ENCODE peak calls at places on chromosomes 13 and 19, in four cellular contexts. One of them, this sample, is unnamed. For H3K4me1, the result is how much of the 10 kb centered on the place peaks cover.

GRCh38 chr19:6061420-6062130 is 48.7 kb downstream of the RFX2 start:
- DNase-seq in GM12878: no peak
- DNase-seq in H1: no peak
- DNase-seq in HepG2: no peak
- DNase-seq in this sample: no peak

GRCh38 chr19:15259900-15260299 is 27.7 kb upstream of the EPHX3 start:
- DNase-seq in GM12878: no peak
- DNase-seq in HepG2: no peak
- DNase-seq in H1: no peak
- DNase-seq in this sample: no peak

GRCh38 chr19:4908781-4909171 is 525 bp upstream of the UHRF1 start:
- DNase-seq in HepG2: peak
- DNase-seq in GM12878: no peak
- DNase-seq in H1: no peak
- DNase-seq in this sample: no peak

GRCh38 chr13:49240017-49240416 is 7.7 kb upstream of the CDADC1 start:
- DNase-seq in GM12878: no peak
- DNase-seq in HepG2: peak
- DNase-seq in H1: no peak
- DNase-seq in this sample: no peak

GRCh38 chr19:49213791-49214190 is 56.2 kb downstream of the TRPM4 start:
- DNase-seq in GM12878: no peak
- DNase-seq in HepG2: no peak
- DNase-seq in H1: no peak
- DNase-seq in this sample: no peak

GRCh38 chr19:4199699-4200293 is 17.3 kb downstream of the ANKRD24 start:
- DNase-seq in GM12878: no peak
- DNase-seq in H1: no peak
- DNase-seq in HepG2: peak
- DNase-seq in this sample: no peak

GRCh38 chr13:41222259-41222852 is 28.0 kb upstream of the KBTBD7 start:
- DNase-seq in GM12878: peak
- DNase-seq in H1: no peak
- DNase-seq in HepG2: peak
- DNase-seq in this sample: peak

GRCh38 chr19:22332924-22333323 is 46.7 kb downstream of the ZNF729 start:
- DNase-seq in GM12878: no peak
- DNase-seq in HepG2: no peak
- DNase-seq in H1: no peak
- DNase-seq in this sample: no peak

GRCh38 chr13:87355451-87355850 is 315.7 kb upstream of the SLITRK5 start:
- DNase-seq in H1: no peak
- DNase-seq in GM12878: no peak
- DNase-seq in HepG2: no peak
- DNase-seq in this sample: no peak

GRCh38 chr19:46928951-46929350 is 68.2 kb downstream of the ARHGAP35 start:
- DNase-seq in H1: no peak
- DNase-seq in GM12878: no peak
- DNase-seq in HepG2: no peak
- DNase-seq in this sample: no peak

GRCh38 chr13:81800433-81800832 is 1459.5 kb upstream of the SPRY2 start:
- DNase-seq in HepG2: no peak
- DNase-seq in H1: no peak
- DNase-seq in GM12878: no peak
- DNase-seq in this sample: no peak

GRCh38 chr13:44236370-44236769 is 137.3 kb upstream of the SERP2 start:
- DNase-seq in HepG2: no peak
- DNase-seq in GM12878: no peak
- DNase-seq in H1: no peak
- DNase-seq in this sample: no peak

GRCh38 chr13:44234566-44234965 is 139.1 kb upstream of the SERP2 start:
- DNase-seq in HepG2: no peak
- DNase-seq in H1: no peak
- DNase-seq in GM12878: no peak
- DNase-seq in this sample: no peak

GRCh38 chr13:44240611-44241010 is 133.0 kb upstream of the SERP2 start:
- DNase-seq in HepG2: no peak
- DNase-seq in H1: no peak
- DNase-seq in GM12878: no peak
- DNase-seq in this sample: no peak

GRCh38 chr13:44238011-44238421 is 135.6 kb upstream of the SERP2 start:
- DNase-seq in HepG2: no peak
- DNase-seq in H1: no peak
- DNase-seq in GM12878: no peak
- DNase-seq in this sample: no peak

DNA sequence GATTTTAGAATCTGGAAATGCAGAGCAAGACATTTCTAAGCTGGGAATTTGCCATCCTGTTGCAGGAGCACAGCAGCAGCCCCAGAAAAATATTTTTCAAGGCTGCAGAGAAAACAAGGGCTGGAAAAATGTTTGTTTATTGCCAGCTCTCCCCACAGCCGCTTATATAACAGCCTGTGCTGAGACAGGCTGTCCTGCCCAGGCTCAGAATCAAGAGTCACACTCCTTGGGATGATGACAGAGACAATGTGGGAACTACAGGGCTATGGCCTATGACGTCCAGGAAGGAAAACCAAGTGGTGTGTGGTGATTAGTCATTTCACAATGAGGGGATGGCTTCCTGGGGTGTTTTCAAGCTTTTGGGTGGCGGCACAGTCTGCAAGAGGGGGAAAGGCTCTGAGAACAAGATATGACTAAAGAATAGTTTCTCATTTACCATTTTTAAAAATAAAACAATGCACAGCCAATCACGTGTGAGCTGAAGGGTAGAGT is 136.3 kb upstream of the SERP2 start:
- DNase-seq in GM12878: peak
- DNase-seq in HepG2: no peak
- DNase-seq in H1: no peak
- DNase-seq in this sample: no peak
- TF ChIP-seq YY1 in GM12878: no peak
- TF ChIP-seq YY1 in HepG2: no peak
- TF ChIP-seq YY1 in H1: no peak
- TF ChIP-seq YY1 in this sample: no peak

GRCh38 chr19:12052057-12052570 is 647 bp downstream of the ZNF878 start:
- DNase-seq in HepG2: no peak
- DNase-seq in H1: no peak
- DNase-seq in GM12878: no peak
- DNase-seq in this sample: no peak
- TF ChIP-seq SUZ12 in HepG2: no peak
- TF ChIP-seq SUZ12 in H1: no peak
- TF ChIP-seq SUZ12 in GM12878: no peak
- TF ChIP-seq SUZ12 in this sample: no peak

GRCh38 chr19:10220695-10221094 is 10.4 kb downstream of the S1PR2 start:
- DNase-seq in HepG2: no peak
- DNase-seq in GM12878: no peak
- DNase-seq in H1: no peak
- DNase-seq in this sample: no peak
- H3K4me1 ChIP-seq in HepG2: under half
- H3K4me1 ChIP-seq in GM12878: under half
- H3K4me1 ChIP-seq in H1: under half
- H3K4me1 ChIP-seq in this sample: under half

GRCh38 chr13:94006271-94006670 is 473.2 kb downstream of the DCT start:
- DNase-seq in HepG2: peak
- DNase-seq in GM12878: no peak
- DNase-seq in H1: no peak
- DNase-seq in this sample: no peak
- TF ChIP-seq YY1 in HepG2: no peak
- TF ChIP-seq YY1 in GM12878: no peak
- TF ChIP-seq YY1 in H1: no peak
- TF ChIP-seq YY1 in this sample: no peak

DNA sequence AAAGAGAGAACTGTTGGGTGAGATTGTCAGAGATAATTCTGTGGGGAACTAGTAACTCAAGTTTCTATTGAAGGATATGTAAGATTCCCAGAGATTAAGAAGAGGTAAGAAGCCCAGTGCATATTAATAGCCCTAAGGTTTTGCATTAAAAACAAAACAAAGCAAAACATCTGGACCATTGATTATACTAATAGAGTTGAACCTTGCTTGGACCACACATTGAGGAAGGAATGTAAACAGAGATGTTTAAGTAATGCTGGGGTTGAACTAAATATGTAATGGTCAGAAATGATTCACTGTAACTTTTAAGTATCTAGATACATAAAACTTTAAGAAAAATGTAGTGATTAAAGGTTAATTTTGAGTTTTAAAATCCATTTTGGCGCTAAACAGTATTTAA is 1770.0 kb downstream of the PCDH9 start:
- DNase-seq in GM12878: no peak
- DNase-seq in H1: no peak
- DNase-seq in HepG2: no peak
- DNase-seq in this sample: no peak
- TF ChIP-seq SUZ12 in GM12878: no peak
- TF ChIP-seq SUZ12 in H1: no peak
- TF ChIP-seq SUZ12 in HepG2: no peak
- TF ChIP-seq SUZ12 in this sample: no peak

GRCh38 chr19:58516964-58517833 is 2.4 kb downstream of the ZBTB45 start:
- DNase-seq in H1: no peak
- DNase-seq in HepG2: no peak
- DNase-seq in GM12878: no peak
- DNase-seq in this sample: no peak

GRCh38 chr19:58518261-58519086 is 1.1 kb downstream of the ZBTB45 start:
- DNase-seq in HepG2: no peak
- DNase-seq in H1: no peak
- DNase-seq in GM12878: no peak
- DNase-seq in this sample: no peak

GRCh38 chr19:58515259-58515658 is 3.5 kb upstream of the SLC27A5 start:
- DNase-seq in HepG2: no peak
- DNase-seq in GM12878: no peak
- DNase-seq in H1: no peak
- DNase-seq in this sample: no peak

GRCh38 chr19:58514564-58515020 is 2.8 kb upstream of the SLC27A5 start:
- DNase-seq in HepG2: no peak
- DNase-seq in GM12878: no peak
- DNase-seq in H1: no peak
- DNase-seq in this sample: no peak

DNA sequence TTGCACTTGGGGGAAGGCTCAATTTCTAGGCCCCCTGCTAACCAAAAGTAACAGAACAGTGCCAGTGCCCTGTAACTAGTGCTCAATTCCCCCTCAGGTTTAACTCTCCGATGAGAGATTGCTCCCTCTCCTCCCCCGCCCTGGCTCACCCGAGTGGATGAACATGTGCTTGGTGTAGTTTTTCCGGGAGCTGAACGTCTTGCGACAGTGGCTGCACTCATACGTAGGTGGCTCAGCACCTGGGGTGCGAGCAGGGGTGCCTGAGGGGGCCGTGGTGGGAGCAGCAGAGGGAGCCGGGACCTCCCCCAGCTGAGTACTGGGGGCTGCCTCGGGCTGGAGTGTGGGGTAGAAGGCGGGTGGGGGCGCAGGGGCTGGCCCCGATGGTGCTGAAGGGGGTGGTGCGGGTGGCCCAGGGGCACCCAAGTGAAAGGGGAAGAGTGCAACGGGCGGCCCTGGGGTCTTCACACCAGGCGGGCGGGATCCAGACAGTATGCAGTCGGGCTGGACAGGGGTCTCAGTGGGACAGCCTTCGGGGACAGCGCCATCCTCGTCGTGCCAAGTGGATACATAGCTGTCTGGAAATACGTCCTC is 3.3 kb downstream of the ZBTB45 start:
- DNase-seq in GM12878: no peak
- DNase-seq in HepG2: no peak
- DNase-seq in H1: no peak
- DNase-seq in this sample: no peak
- H3K4me1 ChIP-seq in GM12878: under half
- H3K4me1 ChIP-seq in HepG2: half or more
- H3K4me1 ChIP-seq in H1: under half
- H3K4me1 ChIP-seq in this sample: under half

GRCh38 chr13:51803018-51803417 is 945 bp downstream of the DHRS12 start:
- DNase-seq in HepG2: no peak
- DNase-seq in GM12878: no peak
- DNase-seq in H1: no peak
- DNase-seq in this sample: no peak
- TF ChIP-seq YY1 in HepG2: no peak
- TF ChIP-seq YY1 in GM12878: no peak
- TF ChIP-seq YY1 in H1: no peak
- TF ChIP-seq YY1 in this sample: no peak

GRCh38 chr19:42042455-42043170 is 27.4 kb downstream of the GRIK5 start:
- DNase-seq in HepG2: no peak
- DNase-seq in H1: no peak
- DNase-seq in GM12878: no peak
- DNase-seq in this sample: no peak

GRCh38 chr19:42040031-42040430 is 30.0 kb downstream of the GRIK5 start:
- DNase-seq in GM12878: no peak
- DNase-seq in H1: no peak
- DNase-seq in HepG2: no peak
- DNase-seq in this sample: no peak

GRCh38 chr19:42037649-42038048 is 32.4 kb downstream of the GRIK5 start:
- DNase-seq in GM12878: no peak
- DNase-seq in HepG2: no peak
- DNase-seq in H1: no peak
- DNase-seq in this sample: no peak

GRCh38 chr19:42033413-42033812 is 36.6 kb downstream of the GRIK5 start:
- DNase-seq in GM12878: no peak
- DNase-seq in H1: no peak
- DNase-seq in HepG2: no peak
- DNase-seq in this sample: no peak

GRCh38 chr19:42038675-42039074 is 31.3 kb downstream of the GRIK5 start:
- DNase-seq in H1: no peak
- DNase-seq in GM12878: no peak
- DNase-seq in HepG2: no peak
- DNase-seq in this sample: no peak
- TF ChIP-seq SUZ12 in H1: no peak
- TF ChIP-seq SUZ12 in GM12878: no peak
- TF ChIP-seq SUZ12 in HepG2: no peak
- TF ChIP-seq SUZ12 in this sample: no peak

GRCh38 chr13:23810842-23811241 is 78.4 kb downstream of the MIPEP start:
- DNase-seq in GM12878: no peak
- DNase-seq in HepG2: no peak
- DNase-seq in H1: no peak
- DNase-seq in this sample: no peak
- H3K4me1 ChIP-seq in GM12878: half or more
- H3K4me1 ChIP-seq in HepG2: under half
- H3K4me1 ChIP-seq in H1: under half
- H3K4me1 ChIP-seq in this sample: under half

GRCh38 chr13:19763618-19764017 is 19.1 kb downstream of the PSPC1 start:
- DNase-seq in GM12878: no peak
- DNase-seq in H1: no peak
- DNase-seq in HepG2: no peak
- DNase-seq in this sample: no peak
- TF ChIP-seq YY1 in GM12878: no peak
- TF ChIP-seq YY1 in H1: no peak
- TF ChIP-seq YY1 in HepG2: no peak
- TF ChIP-seq YY1 in this sample: no peak

This sample was measured in NT2/D1.